ENCODE peak calls at places on chromosomes 12 and 14, in six cellular contexts. K is lower leg skin, X is testis, B is heart left ventricle, C is K562, R is uterus. D is an unnamed sample.

GRCh38 chr12:127717293-127717692 is 549.7 kb upstream of the TMEM132C start:
- DNase-seq in K (no peak), X (no peak), B (no peak), C (no peak), R (no peak), D (no peak)

GRCh38 chr12:9869307-9870161 is at the start of gene CLEC2B:
- DNase-seq in K (no peak), X (no peak), B (no peak), C (no peak), R (no peak), D (no peak)

GRCh38 chr14:75361751-75362433 is 65.9 kb upstream of the JDP2 start:
- DNase-seq in K (no peak), X (peak), B (no peak), C (no peak), R (peak), D (no peak)

GRCh38 chr12:84919271-84919670 is 6.7 kb upstream of the SLC6A15 start:
- DNase-seq in K (no peak), X (no peak), B (no peak), C (no peak), R (no peak), D (no peak)

GRCh38 chr12:24948816-24949722 is at the start of gene BCAT1:
- DNase-seq in K (peak), X (peak), B (peak), C (peak), R (peak), D (peak)

GRCh38 chr12:119227292-119227691 is 48.6 kb downstream of the HSPB8 start:
- DNase-seq in K (no peak), X (no peak), B (no peak), C (no peak), R (no peak), D (no peak)

GRCh38 chr12:48979602-48980388 is 1.7 kb downstream of the WNT1 start:
- DNase-seq in K (no peak), X (no peak), B (no peak), C (no peak), R (no peak), D (no peak)

GRCh38 chr12:99619389-99620158 is 28.0 kb upstream of the GARIN6 start:
- DNase-seq in K (no peak), X (peak), B (no peak), C (peak), R (no peak), D (peak)

GRCh38 chr14:53295985-53296582 is 143.0 kb upstream of the DDHD1 start:
- DNase-seq in K (no peak), X (no peak), B (no peak), C (peak), R (no peak), D (no peak)

GRCh38 chr12:118981285-118982201 is at the start of gene SRRM4:
- DNase-seq in K (no peak), X (peak), B (no peak), C (peak), R (no peak), D (no peak)

GRCh38 chr12:113194971-113195391 is 9.5 kb downstream of the RITA1 start:
- DNase-seq in K (no peak), X (no peak), B (no peak), C (peak), R (no peak), D (peak)

GRCh38 chr12:120540445-120540844 is 6.3 kb downstream of the RNF10 start:
- DNase-seq in K (no peak), X (no peak), B (no peak), C (peak), R (no peak), D (no peak)

GRCh38 chr12:113700943-113701342 is 229.3 kb upstream of the LHX5 start:
- DNase-seq in K (no peak), X (no peak), B (no peak), C (no peak), R (no peak), D (peak)

GRCh38 chr14:85921241-85921640 is 391.3 kb downstream of the FLRT2 start:
- DNase-seq in K (no peak), X (no peak), B (no peak), C (no peak), R (no peak), D (no peak)

GRCh38 chr14:69005432-69006148 is 26.5 kb upstream of the ACTN1 start:
- DNase-seq in K (peak), X (no peak), B (peak), C (no peak), R (peak), D (peak)

GRCh38 chr12:82955020-82955419 is 268.3 kb downstream of the TMTC2 start:
- DNase-seq in K (no peak), X (no peak), B (no peak), C (no peak), R (no peak), D (no peak)

GRCh38 chr12:51189790-51190355 is 16.9 kb upstream of the TFCP2 start:
- DNase-seq in K (no peak), X (no peak), B (no peak), C (no peak), R (no peak), D (no peak)

GRCh38 chr14:103279129-103280025 is 54.7 kb upstream of the EIF5 start:
- DNase-seq in K (no peak), X (peak), B (no peak), C (no peak), R (peak), D (no peak)

GRCh38 chr12:104182144-104182543 is 33.4 kb upstream of the TXNRD1 start:
- DNase-seq in K (peak), X (peak), B (peak), C (no peak), R (peak), D (no peak)

GRCh38 chr14:50225067-50225973 is 6.1 kb downstream of the SOS2 start:
- DNase-seq in K (no peak), X (peak), B (peak), C (no peak), R (no peak), D (no peak)

GRCh38 chr12:21353487-21353886 is 18.8 kb upstream of the SLCO1A2 start:
- DNase-seq in K (no peak), X (no peak), B (no peak), C (no peak), R (no peak), D (no peak)

DNA sequence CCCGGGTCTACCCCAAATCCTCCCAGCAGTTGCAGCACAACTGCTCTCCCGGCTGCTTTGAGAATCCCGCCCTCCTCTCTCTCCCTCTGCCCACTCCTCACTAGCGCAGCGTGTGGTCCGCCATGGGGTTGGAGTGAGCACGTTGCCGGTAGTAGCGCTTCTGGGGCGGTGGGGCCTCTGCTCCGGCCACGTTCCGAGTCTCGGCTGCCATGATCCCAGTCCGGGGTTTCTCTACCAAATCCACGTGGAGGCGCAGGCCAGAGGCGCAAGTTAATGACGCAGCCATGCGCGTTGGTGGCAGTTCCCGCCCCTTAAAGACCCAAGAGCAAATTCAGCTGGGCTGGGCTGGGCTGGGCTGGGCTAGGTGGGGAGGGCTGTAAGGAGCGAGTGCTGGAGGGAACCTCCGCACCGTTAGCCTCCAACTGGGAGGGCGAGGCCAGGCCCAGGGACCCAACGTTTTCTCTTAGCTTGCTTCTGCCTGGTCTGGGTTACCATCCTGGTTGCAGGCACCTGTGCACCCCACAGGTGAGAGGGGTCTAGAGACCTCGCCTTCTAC is at the start of gene METTL1:
- DNase-seq in K (peak), X (peak), B (peak), C (peak), R (peak), D (peak)
- TF ChIP-seq POLR2A in K (no peak), X (no peak), B (peak), C (peak), R (peak), D (peak)

GRCh38 chr12:44385964-44386363 is 490.2 kb downstream of the NELL2 start:
- DNase-seq in K (no peak), X (no peak), B (no peak), C (no peak), R (no peak), D (no peak)
- TF ChIP-seq POLR2A in K (no peak), X (no peak), B (no peak), C (no peak), R (no peak), D (no peak)

DNA sequence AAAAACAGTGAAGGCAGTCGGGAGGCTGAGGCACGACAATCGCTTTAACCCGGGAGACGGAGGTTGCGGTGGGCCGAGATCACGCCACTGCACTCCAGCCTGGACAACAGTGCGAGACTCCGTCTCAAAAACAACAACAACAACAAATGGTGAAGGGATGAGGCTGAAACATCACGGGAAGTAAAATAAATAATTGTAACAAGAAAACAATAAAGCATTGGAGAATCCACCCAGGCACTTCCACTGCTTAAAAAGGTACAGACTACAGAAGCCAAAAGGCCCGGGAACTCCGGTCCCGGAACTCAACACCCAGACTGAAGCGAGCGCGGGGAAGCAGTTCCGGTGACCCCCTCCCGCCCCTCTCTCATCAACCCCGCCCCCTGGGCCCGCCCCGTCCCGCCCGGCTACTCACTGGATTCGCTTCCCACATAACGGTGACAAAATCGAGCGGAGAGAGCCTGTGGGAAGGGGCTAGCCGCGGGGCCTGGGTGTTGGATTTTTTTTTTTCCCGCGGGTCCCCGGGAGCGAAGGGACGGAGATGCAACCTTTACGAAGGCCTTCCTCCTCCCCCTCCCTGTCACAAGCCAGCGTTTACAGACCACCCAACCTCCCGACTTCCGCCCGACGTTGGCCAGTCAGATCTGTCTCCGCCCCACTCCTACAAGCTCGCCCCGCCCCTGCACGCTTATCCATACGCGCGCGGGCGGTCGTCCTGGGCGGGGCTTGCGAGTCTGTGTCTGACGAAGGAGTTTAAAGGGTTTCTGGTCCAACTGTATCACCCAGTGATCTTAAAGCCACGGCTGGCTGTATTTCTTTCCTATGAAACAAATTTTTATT is at the start of gene PARP11:
- DNase-seq in K (peak), X (peak), B (peak), C (peak), R (peak), D (peak)
- TF ChIP-seq POLR2A in K (no peak), X (peak), B (peak), C (no peak), R (peak), D (no peak)

GRCh38 chr14:105255021-105255507 is 6.7 kb downstream of the BTBD6 start:
- DNase-seq in K (no peak), X (no peak), B (no peak), C (no peak), R (no peak), D (peak)

GRCh38 chr14:105258846-105259245 is 10.5 kb downstream of the BTBD6 start:
- DNase-seq in K (no peak), X (no peak), B (no peak), C (no peak), R (no peak), D (no peak)

GRCh38 chr14:105256292-105256960 is 8.1 kb downstream of the BTBD6 start:
- DNase-seq in K (no peak), X (no peak), B (no peak), C (no peak), R (no peak), D (no peak)

GRCh38 chr14:105260826-105261438 is 12.6 kb downstream of the BTBD6 start:
- DNase-seq in K (no peak), X (no peak), B (no peak), C (no peak), R (no peak), D (no peak)

DNA sequence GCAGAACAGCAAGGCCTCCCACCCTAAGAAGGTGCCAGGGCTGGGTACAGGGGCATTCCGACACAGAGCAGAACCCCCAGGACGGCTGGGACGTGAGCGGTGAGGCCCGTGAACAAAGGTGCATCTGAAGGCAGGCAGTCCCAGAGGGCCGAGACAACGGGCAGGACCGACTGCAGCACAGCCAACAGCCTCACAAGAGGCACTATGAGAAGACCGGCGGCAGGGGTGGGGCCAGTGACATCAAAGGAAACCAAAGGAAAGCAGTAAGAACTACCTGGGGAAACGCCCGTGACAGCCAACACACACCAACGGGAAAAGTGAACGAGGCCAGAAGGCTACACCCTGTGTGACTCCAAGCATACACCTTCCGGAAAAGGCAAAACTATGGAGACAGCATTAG is 9.1 kb downstream of the BTBD6 start:
- DNase-seq in K (no peak), X (no peak), B (no peak), C (no peak), R (no peak), D (no peak)
- TF ChIP-seq POLR2A in K (no peak), X (no peak), B (no peak), C (no peak), R (no peak), D (no peak)

GRCh38 chr12:122206976-122207375 is 3.5 kb downstream of the B3GNT4 start:
- DNase-seq in K (no peak), X (no peak), B (no peak), C (no peak), R (no peak), D (no peak)

GRCh38 chr12:122205590-122205925 is 2.0 kb downstream of the B3GNT4 start:
- DNase-seq in K (no peak), X (no peak), B (no peak), C (no peak), R (no peak), D (no peak)

GRCh38 chr12:122207391-122207790 is 3.9 kb downstream of the B3GNT4 start:
- DNase-seq in K (no peak), X (peak), B (no peak), C (no peak), R (no peak), D (no peak)

GRCh38 chr12:122204829-122205589 is 1.5 kb downstream of the B3GNT4 start:
- DNase-seq in K (no peak), X (no peak), B (no peak), C (no peak), R (no peak), D (no peak)

GRCh38 chr12:122206111-122206881 is 2.8 kb downstream of the B3GNT4 start:
- DNase-seq in K (no peak), X (no peak), B (no peak), C (no peak), R (no peak), D (no peak)
- TF ChIP-seq POLR2A in K (no peak), X (no peak), B (no peak), C (peak), R (no peak), D (no peak)

GRCh38 chr12:6076776-6077700 is 47.4 kb downstream of the VWF start:
- DNase-seq in K (no peak), X (no peak), B (no peak), C (no peak), R (no peak), D (no peak)

GRCh38 chr12:6078378-6079083 is 45.9 kb downstream of the VWF start:
- DNase-seq in K (no peak), X (no peak), B (no peak), C (no peak), R (no peak), D (no peak)

GRCh38 chr12:6083606-6084005 is 40.9 kb downstream of the VWF start:
- DNase-seq in K (no peak), X (no peak), B (no peak), C (no peak), R (no peak), D (no peak)

GRCh38 chr12:6082613-6083012 is 41.9 kb downstream of the VWF start:
- DNase-seq in K (no peak), X (no peak), B (no peak), C (no peak), R (no peak), D (no peak)

GRCh38 chr12:6080149-6081045 is 44.1 kb downstream of the VWF start:
- DNase-seq in K (no peak), X (no peak), B (no peak), C (no peak), R (no peak), D (no peak)
- TF ChIP-seq POLR2A in K (no peak), X (no peak), B (no peak), C (no peak), R (no peak), D (no peak)

GRCh38 chr12:55631056-55631455 is 5.6 kb upstream of the OR10P1 start:
- DNase-seq in K (no peak), X (no peak), B (no peak), C (no peak), R (no peak), D (no peak)
- TF ChIP-seq POLR2A in K (no peak), X (no peak), B (no peak), C (no peak), R (no peak), D (no peak)

DNA sequence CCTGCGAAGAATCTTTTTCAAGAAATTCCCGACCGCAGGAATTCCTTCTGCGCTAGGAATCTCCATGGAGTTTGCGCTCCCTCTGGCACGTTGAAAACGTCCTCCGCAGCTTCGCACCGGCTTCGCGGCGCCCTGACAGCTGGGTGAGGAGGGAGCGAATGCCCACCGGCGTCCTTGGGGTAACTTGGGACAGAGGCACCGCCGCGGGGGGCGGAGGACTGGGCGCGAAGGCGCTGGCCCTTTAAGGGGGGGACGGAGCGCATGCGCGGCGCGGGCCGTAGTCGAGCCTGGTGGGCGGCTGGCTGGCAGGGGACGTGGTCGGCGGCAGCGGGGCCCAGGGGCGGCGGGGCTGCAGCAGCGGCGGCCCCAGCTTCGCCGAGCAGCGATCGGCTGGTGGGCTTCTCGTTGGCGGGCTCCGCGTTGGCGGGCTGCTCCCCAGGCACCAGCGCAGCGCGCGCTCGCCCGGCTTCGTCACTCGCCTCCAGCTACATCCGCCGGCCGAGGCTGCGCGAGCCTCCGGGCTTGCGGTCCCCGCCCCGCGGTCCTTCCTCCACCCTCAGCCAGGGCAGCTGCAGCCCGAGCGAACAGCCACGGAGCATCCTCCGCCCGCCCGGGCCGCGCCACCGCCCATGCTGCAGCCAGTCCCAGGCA is at the start of gene VASH1:
- DNase-seq in K (no peak), X (peak), B (peak), C (peak), R (peak), D (peak)
- TF ChIP-seq POLR2A in K (no peak), X (no peak), B (peak), C (no peak), R (peak), D (peak)

GRCh38 chr12:31728917-31729640 is at the start of gene AMN1:
- DNase-seq in K (peak), X (peak), B (peak), C (peak), R (peak), D (peak)
- TF ChIP-seq POLR2A in K (no peak), X (peak), B (peak), C (peak), R (peak), D (peak)

GRCh38 chr14:92514844-92515509 is 1.4 kb downstream of the RIN3 start:
- DNase-seq in K (no peak), X (peak), B (no peak), C (no peak), R (no peak), D (no peak)

GRCh38 chr14:92512807-92513203 is 776 bp upstream of the RIN3 start:
- DNase-seq in K (no peak), X (no peak), B (no peak), C (no peak), R (no peak), D (no peak)

GRCh38 chr14:92513966-92514843 is 624 bp downstream of the RIN3 start:
- DNase-seq in K (no peak), X (peak), B (no peak), C (no peak), R (peak), D (no peak)

GRCh38 chr14:92511472-92512247 is 1.9 kb upstream of the RIN3 start:
- DNase-seq in K (no peak), X (no peak), B (no peak), C (no peak), R (peak), D (peak)

GRCh38 chr14:92513204-92513965 is at the start of gene RIN3:
- DNase-seq in K (no peak), X (peak), B (peak), C (no peak), R (peak), D (peak)
- TF ChIP-seq POLR2A in K (no peak), X (no peak), B (peak), C (no peak), R (peak), D (no peak)